ENCODE peak calls at places on chromosomes 1 and 21, in four cellular contexts. X is heart left ventricle; N is H54; U is stimulated activated naive CD4-positive, alpha-beta T cell. J is an unnamed sample.

GRCh38 chr1:13664451-13664850 is 35.5 kb upstream of the PRDM2 start:
- DNase-seq in X (no peak), N (no peak), U (no peak), J (no peak)

GRCh38 chr21:44682580-44683151 is 703 bp upstream of the KRTAP12-1 start:
- DNase-seq in U (no peak), X (no peak), N (no peak), J (no peak)

GRCh38 chr1:220300442-220301121 is 28.3 kb upstream of the RAB3GAP2 start:
- DNase-seq in N (peak; percentile 69), U (no peak), X (peak; percentile 74), J (peak; percentile 91)

GRCh38 chr1:42456754-42457089 is 379 bp downstream of the PPCS start:
- DNase-seq in U (peak; percentile 46), X (peak; percentile 44), N (peak; percentile 37), J (peak; percentile 73)

GRCh38 chr1:153801786-153802697 is 26.8 kb downstream of the SLC27A3 start:
- DNase-seq in N (no peak), U (no peak), X (no peak), J (no peak)

GRCh38 chr1:246265481-246265880 is 241.6 kb downstream of the SMYD3 start:
- DNase-seq in N (no peak), U (no peak), X (no peak), J (no peak)

GRCh38 chr1:226060427-226060826 is 2.1 kb upstream of the H3-3A start:
- DNase-seq in U (no peak), X (no peak), N (no peak), J (no peak)

GRCh38 chr1:2557146-2558029 is 1.2 kb downstream of the TNFRSF14 start:
- DNase-seq in U (no peak), N (no peak), X (peak; percentile 30), J (no peak)

GRCh38 chr1:154430903-154431302 is 25.8 kb downstream of the IL6R start:
- DNase-seq in X (no peak), U (no peak), N (no peak), J (no peak)

GRCh38 chr1:97980530-97980929 is 59.7 kb upstream of the DPYD start:
- DNase-seq in U (no peak), X (no peak), N (no peak), J (no peak)

GRCh38 chr1:178724386-178724733 is 684 bp upstream of the RALGPS2 start:
- DNase-seq in N (no peak), U (no peak), X (no peak), J (no peak)

GRCh38 chr1:11434506-11434905 is 44.4 kb upstream of the DISP3 start:
- DNase-seq in N (no peak), U (no peak), X (no peak), J (no peak)

GRCh38 chr1:247294282-247294681 is 37.4 kb downstream of the ZNF496 start:
- DNase-seq in X (no peak), U (no peak), N (peak; percentile 71), J (no peak)

GRCh38 chr1:8096105-8097011 is 70.2 kb upstream of the ERRFI1 start:
- DNase-seq in U (no peak), N (no peak), X (no peak), J (no peak)

GRCh38 chr1:181089017-181089776 is 697 bp downstream of the IER5 start:
- DNase-seq in U (no peak), X (no peak), N (no peak), J (no peak)

GRCh38 chr21:36584980-36585940 is 105.3 kb upstream of the CLDN14 start:
- DNase-seq in X (no peak), N (no peak), U (peak; percentile 31), J (no peak)

GRCh38 chr1:54610601-54611580 is 12.4 kb downstream of the FAM151A start:
- DNase-seq in X (no peak), N (no peak), U (no peak), J (peak; percentile 25)

GRCh38 chr1:112454316-112454715 is 54.4 kb upstream of the WNT2B start:
- DNase-seq in U (no peak), N (no peak), X (no peak), J (no peak)

GRCh38 chr1:82227696-82228095 is 427.0 kb downstream of the ADGRL2 start:
- DNase-seq in X (no peak), U (no peak), N (no peak), J (no peak)

GRCh38 chr1:55750020-55750995 is 535.1 kb upstream of the USP24 start:
- DNase-seq in U (no peak), X (no peak), N (no peak), J (no peak)

GRCh38 chr1:156153362-156153761 is at the start of gene SEMA4A:
- DNase-seq in N (no peak), U (no peak), X (no peak), J (no peak)

GRCh38 chr1:228969968-228970800 is 234.9 kb downstream of the RHOU start:
- DNase-seq in U (no peak), N (no peak), X (no peak), J (no peak)

GRCh38 chr1:172322219-172323061 is 98.0 kb upstream of the C1orf105 start:
- DNase-seq in N (peak; percentile 22), U (no peak), X (peak; percentile 27), J (peak; percentile 73)

GRCh38 chr1:13801711-13802486 is 101.9 kb downstream of the PRDM2 start:
- DNase-seq in U (no peak), X (no peak), N (no peak), J (no peak)

GRCh38 chr1:237098517-237098916 is 56.5 kb downstream of the RYR2 start:
- DNase-seq in U (no peak), X (no peak), N (no peak), J (no peak)

GRCh38 chr1:31790140-31790539 is 25.7 kb downstream of the SPOCD1 start:
- DNase-seq in N (no peak), U (no peak), X (no peak), J (peak; percentile 50)

GRCh38 chr1:87951852-87952251 is 623.2 kb downstream of the LMO4 start:
- DNase-seq in X (no peak), U (no peak), N (no peak), J (peak; percentile 63)

GRCh38 chr1:46041974-46042373 is 90.5 kb downstream of the PIK3R3 start:
- DNase-seq in N (no peak), X (no peak), U (no peak), J (no peak)

GRCh38 chr1:10635385-10635896 is 160.7 kb downstream of the PEX14 start:
- DNase-seq in X (no peak), U (no peak), N (no peak), J (peak; percentile 86)

GRCh38 chr1:58893257-58893869 is 109.5 kb upstream of the JUN start:
- DNase-seq in N (no peak), U (no peak), X (peak; percentile 72), J (no peak)

GRCh38 chr1:55129194-55129728 is 85.9 kb downstream of the USP24 start:
- DNase-seq in N (no peak), X (no peak), U (no peak), J (no peak)

GRCh38 chr1:211327341-211327921 is 798 bp downstream of the TRAF5 start:
- DNase-seq in U (no peak), X (peak; percentile 25), N (peak; percentile 47), J (no peak)

GRCh38 chr1:218847966-218848365 is 325.7 kb upstream of the LYPLAL1 start:
- DNase-seq in N (no peak), U (no peak), X (no peak), J (no peak)

GRCh38 chr21:40047993-40048730 is 180.9 kb downstream of the PCP4 start:
- DNase-seq in N (no peak), U (no peak), X (no peak), J (peak; percentile 75)

GRCh38 chr1:8448906-8449661 is 131.2 kb downstream of the SLC45A1 start:
- DNase-seq in U (no peak), N (no peak), X (no peak), J (peak; percentile 72)

GRCh38 chr1:173269490-173270230 is 62.5 kb upstream of the TNFSF4 start:
- DNase-seq in U (no peak), N (no peak), X (no peak), J (no peak)

GRCh38 chr1:230382060-230382491 is 44.1 kb downstream of the PGBD5 start:
- DNase-seq in X (no peak), U (no peak), N (peak; percentile 17), J (no peak)

GRCh38 chr21:35658242-35658641 is 402.1 kb downstream of the SETD4 start:
- DNase-seq in U (no peak), N (peak; percentile 31), X (peak; percentile 8), J (no peak)